ENCODE peak calls at places on chromosomes 16 and 17, in nine cellular contexts. J, W, P, M, H, T, I, Z and Y are unnamed samples.

GRCh38 chr17:37701424-37702020 is 43.3 kb downstream of the HNF1B start:
- DNase-seq in J (no peak), W (no peak), P (no peak), M (peak), H (peak), T (peak), I (no peak), Z (no peak), Y (no peak)

GRCh38 chr16:51524555-51525373 is 373.7 kb upstream of the SALL1 start:
- DNase-seq in J (no peak), W (no peak), P (peak), M (no peak), H (no peak), T (no peak), I (no peak), Z (no peak), Y (peak)

GRCh38 chr16:88298166-88298881 is 84.4 kb upstream of the ZNF469 start:
- DNase-seq in J (no peak), W (no peak), P (no peak), M (no peak), H (no peak), T (no peak), I (no peak), Z (no peak), Y (peak)

GRCh38 chr17:41307647-41308046 is 1.5 kb downstream of the KRTAP16-1 start:
- DNase-seq in J (no peak), W (no peak), P (no peak), M (no peak), H (no peak), T (no peak), I (no peak), Z (peak), Y (no peak)

GRCh38 chr17:27244481-27245223 is 49.3 kb upstream of the WSB1 start:
- DNase-seq in J (no peak), W (no peak), P (no peak), M (no peak), H (no peak), T (no peak), I (peak), Z (no peak), Y (peak)

GRCh38 chr17:76726766-76727718 is at the start of gene METTL23:
- DNase-seq in J (peak), W (peak), P (peak), M (peak), H (peak), T (peak), I (peak), Z (peak), Y (peak)

GRCh38 chr17:8234361-8235270 is 13.2 kb downstream of the CTC1 start:
- DNase-seq in J (no peak), W (no peak), P (no peak), M (no peak), H (no peak), T (no peak), I (no peak), Z (no peak), Y (no peak)

GRCh38 chr17:35432176-35433074 is at the start of gene SLFN12:
- DNase-seq in J (no peak), W (peak), P (no peak), M (no peak), H (peak), T (peak), I (peak), Z (no peak), Y (peak)

GRCh38 chr16:11560701-11561439 is 25.8 kb downstream of the LITAF start:
- DNase-seq in J (peak), W (peak), P (no peak), M (no peak), H (peak), T (peak), I (peak), Z (no peak), Y (peak)

GRCh38 chr17:63675231-63675606 is 24.7 kb downstream of the LIMD2 start:
- DNase-seq in J (no peak), W (no peak), P (no peak), M (no peak), H (no peak), T (no peak), I (no peak), Z (no peak), Y (no peak)

GRCh38 chr17:36818134-36818825 is 119.0 kb upstream of the LHX1 start:
- DNase-seq in J (no peak), W (no peak), P (no peak), M (no peak), H (no peak), T (no peak), I (no peak), Z (no peak), Y (no peak)

GRCh38 chr16:89482087-89482823 is 8.1 kb downstream of the ANKRD11 start:
- DNase-seq in J (no peak), W (no peak), P (no peak), M (no peak), H (no peak), T (no peak), I (no peak), Z (no peak), Y (no peak)

GRCh38 chr17:82754297-82755208 is 2.7 kb downstream of the TBCD start:
- DNase-seq in J (no peak), W (no peak), P (no peak), M (peak), H (no peak), T (peak), I (no peak), Z (no peak), Y (no peak)

GRCh38 chr17:17671369-17672119 is 9.7 kb upstream of the RAI1 start:
- DNase-seq in J (no peak), W (no peak), P (no peak), M (no peak), H (no peak), T (no peak), I (no peak), Z (no peak), Y (no peak)

GRCh38 chr17:52470553-52470952 is 312.0 kb upstream of the CA10 start:
- DNase-seq in J (no peak), W (no peak), P (no peak), M (no peak), H (no peak), T (no peak), I (no peak), Z (no peak), Y (no peak)

GRCh38 chr16:68003031-68003430 is 3.7 kb upstream of the DPEP2 start:
- DNase-seq in J (no peak), W (no peak), P (no peak), M (no peak), H (no peak), T (no peak), I (no peak), Z (no peak), Y (peak)

GRCh38 chr16:89060207-89060794 is 33.4 kb upstream of the ACSF3 start:
- DNase-seq in J (no peak), W (no peak), P (no peak), M (peak), H (no peak), T (peak), I (no peak), Z (no peak), Y (no peak)